ENCODE peak calls at places on chromosomes 3 and 15, in six cellular contexts. N, V, T, A, C and L are unnamed samples.

GRCh38 chr3:31219131-31219843 is 313.4 kb upstream of the STT3B start:
- DNase-seq in C (no peak), T (no peak), A (no peak), N (no peak), V (no peak), L (no peak)

GRCh38 chr3:50430186-50430585 is 70.9 kb upstream of the TMEM115 start:
- DNase-seq in N (no peak), T (no peak), A (no peak), C (no peak), V (no peak), L (no peak)

GRCh38 chr3:185655426-185656320 is 69.6 kb downstream of the SENP2 start:
- DNase-seq in T (no peak), C (no peak), N (no peak), V (no peak), A (no peak), L (no peak)

GRCh38 chr3:172347895-172348680 is 100.2 kb downstream of the GHSR start:
- DNase-seq in C (no peak), V (no peak), N (no peak), A (no peak), T (no peak), L (no peak)

GRCh38 chr3:189584609-189585008 is 46.6 kb upstream of the TP63 start:
- DNase-seq in T (no peak), N (no peak), V (no peak), A (no peak), C (no peak), L (no peak)

GRCh38 chr3:36957862-36958686 is 13.2 kb upstream of the TRANK1 start:
- DNase-seq in N (no peak), C (no peak), V (no peak), A (no peak), T (no peak), L (no peak)

GRCh38 chr15:70195808-70196304 is 98.1 kb upstream of the TLE3 start:
- DNase-seq in V (peak), T (no peak), N (peak), C (no peak), A (no peak), L (peak)

GRCh38 chr15:96593735-96594134 is 263.2 kb downstream of the NR2F2 start:
- DNase-seq in V (peak), A (no peak), T (no peak), N (no peak), C (no peak), L (no peak)

GRCh38 chr3:69426291-69426690 is 40.4 kb upstream of the FRMD4B start:
- DNase-seq in T (no peak), V (no peak), A (no peak), N (no peak), C (no peak), L (no peak)

GRCh38 chr3:193617628-193618027 is 24.6 kb downstream of the OPA1 start:
- DNase-seq in A (no peak), C (no peak), V (no peak), T (no peak), N (no peak), L (no peak)